ENCODE peak calls at places on chromosomes 11 and 22, in five cellular contexts. W is transverse colon, P is stomach, J is A549, F is uterus. S is an unnamed sample.

GRCh38 chr11:114440121-114440860 is 1.0 kb downstream of the REXO2 start:
- DNase-seq in W (no peak), P (no peak), J (no peak), F (no peak), S (no peak)

GRCh38 chr11:44178381-44178780 is 82.9 kb downstream of the EXT2 start:
- DNase-seq in W (no peak), P (no peak), J (no peak), F (no peak), S (no peak)

GRCh38 chr11:84866922-84867321 is 760.2 kb downstream of the DLG2 start:
- DNase-seq in W (no peak), P (no peak), J (no peak), F (no peak), S (no peak)

GRCh38 chr22:29112102-29112501 is 39.3 kb downstream of the KREMEN1 start:
- DNase-seq in W (no peak), P (no peak), J (no peak), F (no peak), S (no peak)

GRCh38 chr11:132220464-132220863 is 850.0 kb downstream of the NTM start:
- DNase-seq in W (no peak), P (no peak), J (no peak), F (no peak), S (no peak)

GRCh38 chr11:94309757-94310156 is 5.4 kb downstream of the IZUMO1R start:
- DNase-seq in W (no peak), P (no peak), J (no peak), F (no peak), S (no peak)

GRCh38 chr11:73287400-73288101 is 15.4 kb downstream of the P2RY6 start:
- DNase-seq in W (no peak), P (no peak), J (peak), F (peak), S (no peak)

GRCh38 chr11:74949748-74950127 is 672 bp downstream of the SPCS2 start:
- DNase-seq in W (no peak), P (no peak), J (no peak), F (no peak), S (no peak)

GRCh38 chr11:74319139-74319538 is 7.7 kb upstream of the P4HA3 start:
- DNase-seq in W (no peak), P (no peak), J (peak), F (no peak), S (no peak)

GRCh38 chr22:16960884-16961249 is 47.2 kb downstream of the GAB4 start:
- DNase-seq in W (no peak), P (no peak), J (no peak), F (no peak), S (peak)

GRCh38 chr11:120137611-120138521 is at the start of gene TRIM29:
- DNase-seq in W (peak), P (peak), J (no peak), F (no peak), S (peak)

GRCh38 chr11:65554842-65555395 is 3.2 kb downstream of the LTBP3 start:
- DNase-seq in W (no peak), P (no peak), J (no peak), F (no peak), S (no peak)

GRCh38 chr11:65586676-65587075 is 8.9 kb downstream of the KCNK7 start:
- DNase-seq in W (no peak), P (no peak), J (no peak), F (no peak), S (no peak)

GRCh38 chr11:102256251-102256650 is 61.0 kb upstream of the BIRC3 start:
- DNase-seq in W (no peak), P (no peak), J (no peak), F (no peak), S (no peak)
- H3K27ac ChIP-seq in W (no peak), P (no peak), J (no peak), F (no peak), S (no peak)

DNA sequence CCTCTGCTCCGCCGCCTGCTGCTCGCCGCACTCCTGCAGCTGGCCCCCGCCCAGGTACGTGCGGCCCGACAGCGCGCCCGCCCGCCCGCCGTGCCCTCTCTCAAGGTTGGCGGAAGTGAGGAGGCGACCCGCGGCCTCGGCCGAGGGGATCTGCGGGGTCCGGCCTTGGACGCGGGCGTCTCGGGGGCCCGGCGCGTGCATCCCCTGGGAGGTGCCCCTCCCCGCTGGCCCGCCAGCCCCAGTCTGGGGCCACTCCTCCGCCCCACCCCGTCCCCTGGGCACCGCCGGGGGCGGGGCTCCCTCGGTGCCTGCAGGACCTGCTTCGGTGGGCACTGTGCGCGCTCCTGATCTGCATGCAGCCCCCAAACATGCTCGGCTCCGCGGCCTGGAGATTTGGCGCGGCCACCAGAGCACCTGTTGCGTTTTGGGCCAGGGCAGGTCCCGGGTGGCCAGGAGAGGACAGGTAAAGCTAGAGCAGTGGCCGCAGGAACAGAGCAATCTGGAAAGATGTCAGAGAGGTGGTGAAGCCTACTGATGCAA is 526 bp downstream of the VEGFB start:
- DNase-seq in W (peak), P (peak), J (no peak), F (peak), S (no peak)
- TF ChIP-seq POLR2A in W (peak), P (no peak), J (peak), F (peak), S (peak)

GRCh38 chr22:39518996-39519680 is 1.2 kb upstream of the ATF4 start:
- DNase-seq in W (peak), P (no peak), J (no peak), F (no peak), S (no peak)

GRCh38 chr22:39518124-39518786 is 2.1 kb upstream of the ATF4 start:
- DNase-seq in W (no peak), P (no peak), J (no peak), F (no peak), S (no peak)

GRCh38 chr22:39519681-39520053 is 695 bp upstream of the ATF4 start:
- DNase-seq in W (peak), P (peak), J (peak), F (peak), S (no peak)

GRCh38 chr22:39520874-39521857 is 804 bp downstream of the ATF4 start:
- DNase-seq in W (peak), P (peak), J (peak), F (peak), S (no peak)

DNA sequence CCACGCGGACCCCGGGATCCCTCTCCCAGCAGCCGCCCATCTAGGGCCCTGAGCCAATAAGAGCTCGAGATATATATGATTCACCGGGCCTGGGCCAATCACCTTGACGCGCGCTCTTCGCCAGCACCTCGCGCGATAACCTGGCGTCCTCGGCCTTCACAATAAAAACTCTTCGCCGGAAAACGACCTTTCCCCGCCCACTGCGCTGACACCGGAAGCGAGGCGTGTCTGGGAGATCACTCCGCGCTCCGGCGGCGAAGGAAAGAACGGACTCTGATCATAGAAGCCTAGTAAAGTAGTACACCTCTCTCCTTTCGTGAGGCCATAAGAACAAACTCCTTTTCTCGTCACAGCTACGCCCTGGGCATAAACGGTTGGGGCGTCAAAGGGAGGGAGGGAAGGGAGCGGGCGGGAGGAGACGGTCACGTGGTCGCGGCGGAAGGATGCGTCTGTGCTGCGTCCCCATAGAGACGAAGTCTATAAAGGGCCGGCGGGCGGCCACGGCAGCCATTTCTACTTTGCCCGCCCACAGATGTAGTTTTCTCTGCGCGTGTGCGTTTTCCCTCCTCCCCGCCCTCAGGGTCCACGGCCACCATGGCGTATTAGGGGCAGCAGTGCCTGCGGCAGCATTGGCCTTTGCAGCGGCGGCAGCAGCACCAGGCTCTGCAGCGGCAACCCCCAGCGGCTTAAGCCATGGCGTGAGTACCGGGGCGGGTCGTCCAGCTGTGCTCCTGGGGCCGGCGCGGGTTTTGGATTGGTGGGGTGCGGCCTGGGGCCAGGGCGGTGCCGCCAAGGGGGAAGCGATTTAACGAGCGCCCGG is at the start of gene ATF4:
- DNase-seq in W (peak), P (peak), J (peak), F (peak), S (no peak)
- TF ChIP-seq CTCF in W (no peak), P (no peak), J (no peak), F (no peak), S (peak)

GRCh38 chr11:102416974-102417373 is 35.6 kb downstream of the TMEM123 start:
- DNase-seq in W (no peak), P (no peak), J (no peak), F (no peak), S (no peak)

GRCh38 chr11:102419181-102419580 is 33.4 kb downstream of the TMEM123 start:
- DNase-seq in W (no peak), P (no peak), J (no peak), F (no peak), S (no peak)

GRCh38 chr11:102413497-102413896 is 39.1 kb downstream of the TMEM123 start:
- DNase-seq in W (no peak), P (no peak), J (no peak), F (no peak), S (no peak)

GRCh38 chr11:102414559-102414958 is 38.0 kb downstream of the TMEM123 start:
- DNase-seq in W (no peak), P (no peak), J (no peak), F (no peak), S (no peak)

DNA sequence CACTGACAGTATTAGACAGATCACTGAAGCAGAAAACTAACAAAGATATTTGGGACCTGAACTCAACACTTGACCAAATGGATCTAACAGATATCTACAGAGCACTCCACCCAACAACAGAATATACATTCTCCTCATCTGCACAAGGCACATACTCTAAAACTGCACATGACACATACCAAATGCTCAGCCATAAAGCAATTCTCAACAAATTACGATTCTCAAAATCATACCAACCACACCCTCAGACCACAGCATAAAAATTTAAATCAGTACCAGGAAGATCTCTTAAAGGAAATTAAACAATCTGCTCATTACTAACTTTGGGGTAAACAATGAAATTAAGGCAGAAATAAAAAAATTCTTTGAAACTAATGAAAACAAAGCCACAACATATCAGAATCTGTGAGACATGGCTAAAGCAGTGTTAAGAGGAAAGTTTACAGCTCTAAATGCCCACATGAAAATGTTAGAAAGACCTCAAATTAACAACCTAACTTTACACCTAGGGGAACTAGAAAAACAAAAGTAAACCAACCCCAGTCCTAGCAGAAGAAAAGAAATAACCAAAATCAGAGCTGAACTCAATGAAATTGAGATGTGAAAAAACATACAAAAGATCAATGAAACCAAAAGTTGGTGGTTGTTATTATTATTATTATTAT is 37.2 kb downstream of the TMEM123 start:
- DNase-seq in W (no peak), P (no peak), J (no peak), F (no peak), S (no peak)
- H3K27ac ChIP-seq in W (peak), P (no peak), J (no peak), F (no peak), S (no peak)

GRCh38 chr22:25754527-25755202 is 12.7 kb downstream of the MYO18B start:
- DNase-seq in W (peak), P (no peak), J (peak), F (peak), S (no peak)
- TF ChIP-seq POLR2A in W (no peak), P (no peak), J (no peak), F (peak), S (no peak)

DNA sequence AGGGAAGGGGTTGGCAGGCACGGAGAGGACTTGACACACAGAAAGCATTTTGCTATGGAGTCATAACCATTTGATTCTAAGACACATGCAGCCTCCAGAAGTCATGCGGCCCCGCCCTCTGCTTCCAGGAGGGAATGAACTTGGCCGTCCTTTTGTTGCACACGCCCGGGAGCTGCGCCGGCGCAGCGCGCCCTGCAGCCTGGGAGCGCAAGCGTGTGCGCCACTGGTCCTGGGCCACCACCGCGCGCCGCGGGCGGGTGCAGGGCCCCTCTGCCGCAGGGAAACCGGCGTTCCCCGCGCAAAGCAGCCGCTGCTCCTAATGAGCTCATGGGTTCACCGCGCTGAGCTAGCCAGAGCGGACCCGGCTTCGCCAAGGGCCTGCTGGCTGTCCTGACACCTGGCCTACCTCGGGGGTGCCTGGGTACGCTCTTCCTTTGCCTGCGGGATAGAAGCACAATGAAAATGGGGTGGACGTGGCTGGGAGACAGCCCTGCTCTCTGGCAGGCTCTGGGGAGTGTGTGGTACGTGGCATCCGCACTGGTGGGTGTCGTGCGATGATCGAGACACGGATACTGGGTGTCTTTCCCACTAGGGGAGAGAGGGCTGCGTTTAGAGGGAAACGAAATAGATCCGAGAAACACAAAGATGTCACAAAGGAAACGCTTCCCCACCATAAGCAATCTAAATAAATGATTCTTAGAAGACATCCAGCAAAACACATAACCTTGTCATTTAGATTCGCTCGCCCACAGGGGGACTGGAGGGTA is 669 bp downstream of the MICAL3 start:
- DNase-seq in W (peak), P (peak), J (peak), F (peak), S (no peak)
- TF ChIP-seq CTCF in W (no peak), P (no peak), J (no peak), F (no peak), S (no peak)

GRCh38 chr22:18005201-18005926 is 19.0 kb downstream of the MICAL3 start:
- DNase-seq in W (no peak), P (no peak), J (no peak), F (no peak), S (no peak)
- H3K27ac ChIP-seq in W (no peak), P (peak), J (no peak), F (no peak), S (no peak)

GRCh38 chr11:130314749-130315285 is at the start of gene ZBTB44:
- DNase-seq in W (peak), P (peak), J (peak), F (peak), S (peak)
- TF ChIP-seq POLR2A in W (peak), P (no peak), J (peak), F (peak), S (no peak)

GRCh38 chr11:130979386-130979972 is 63.2 kb upstream of the SNX19 start:
- DNase-seq in W (no peak), P (no peak), J (peak), F (no peak), S (no peak)
- TF ChIP-seq CTCF in W (no peak), P (no peak), J (peak), F (no peak), S (no peak)